ENCODE peak calls at places on chromosomes 12 and 14, in nine cellular contexts. Y, E, M, Z, O, V, A, G and Q are unnamed samples.

GRCh38 chr12:121284551-121285390 is 11.7 kb downstream of the CAMKK2 start:
- DNase-seq in A (no peak), V (no peak), O (no peak), Y (no peak), Z (no peak), M (no peak), E (no peak), G (no peak), Q (no peak)

GRCh38 chr14:55077155-55077554 is 25.7 kb downstream of the MAPK1IP1L start:
- DNase-seq in Y (no peak), V (no peak), E (no peak), O (peak), Z (peak), M (no peak), A (no peak), G (no peak), Q (peak)

GRCh38 chr12:92312463-92312970 is 166.9 kb upstream of the BTG1 start:
- DNase-seq in O (no peak), G (no peak), V (no peak), Z (no peak), M (no peak), A (no peak), Y (no peak), E (no peak), Q (no peak)

GRCh38 chr14:40909906-40910305 is 696.8 kb upstream of the LRFN5 start:
- DNase-seq in M (no peak), Y (no peak), A (no peak), O (no peak), E (no peak), V (no peak), Z (no peak), G (no peak), Q (no peak)

GRCh38 chr14:29941401-29941800 is 13.8 kb upstream of the PRKD1 start:
- DNase-seq in O (no peak), Z (no peak), E (no peak), A (no peak), G (no peak), Y (no peak), M (no peak), V (no peak), Q (no peak)

GRCh38 chr14:93011650-93012317 is 88.8 kb downstream of the CHGA start:
- DNase-seq in G (peak), A (no peak), M (no peak), Z (no peak), V (no peak), O (no peak), E (no peak), Y (no peak), Q (no peak)

GRCh38 chr12:67482751-67483661 is 165.5 kb upstream of the DYRK2 start:
- DNase-seq in A (no peak), O (peak), Y (peak), V (peak), M (peak), G (peak), E (peak), Z (peak), Q (peak)

GRCh38 chr12:124111006-124111405 is 138.0 kb downstream of the ZNF664 start:
- DNase-seq in A (no peak), V (no peak), M (no peak), Y (no peak), Z (no peak), E (no peak), G (no peak), O (no peak), Q (no peak)

GRCh38 chr14:105448706-105449111 is 25.9 kb upstream of the CRIP2 start:
- DNase-seq in E (peak), M (peak), A (peak), G (peak), Y (peak), O (peak), Z (peak), V (no peak), Q (peak)

GRCh38 chr14:78764240-78764639 is 594.1 kb downstream of the NRXN3 start:
- DNase-seq in A (no peak), M (no peak), O (peak), Z (no peak), V (peak), G (no peak), E (no peak), Y (no peak), Q (peak)